ENCODE peak calls at places on chromosomes 5 and 9, in ten cellular contexts. Y is EL; T is ELR; M is NCI-H2081; C is T1000; S is stimulated activated CD4-positive, alpha-beta T cell treated with anti-CD3 and anti-CD28 coated beads, Interleukin-4, amount 100 ng/mL, for 4 hours; Q is Caki2; A is Peyer's patch; O is skeletal muscle cell; D is stimulated activated CD8-positive, alpha-beta memory T cell treated with anti-CD3 and anti-CD28 coated beads, Interleukin-7, amount 100 ng/mL, for 48 hours. I is an unnamed sample.

GRCh38 chr9:87481890-87482855 is 15.5 kb upstream of the DAPK1 start:
- DNase-seq in Y (no peak), T (no peak), M (no peak), C (no peak), S (no peak), Q (no peak), A (no peak), O (no peak), D (no peak), I (no peak)

GRCh38 chr5:57128325-57128724 is 45.5 kb upstream of the GPBP1 start:
- DNase-seq in Y (no peak), T (no peak), M (no peak), C (no peak), S (no peak), Q (no peak), A (no peak), O (no peak), D (no peak), I (no peak)

GRCh38 chr9:127291379-127291778 is 26.8 kb downstream of the GARNL3 start:
- DNase-seq in Y (no peak), T (no peak), M (no peak), C (no peak), S (no peak), Q (no peak), A (no peak), O (no peak), D (no peak), I (no peak)

GRCh38 chr5:139974661-139975060 is 68.4 kb downstream of the NRG2 start:
- DNase-seq in Y (no peak), T (peak), M (no peak), C (no peak), S (no peak), Q (no peak), A (no peak), O (no peak), D (no peak), I (no peak)

GRCh38 chr9:106697799-106698591 is 165.0 kb upstream of the ZNF462 start:
- DNase-seq in Y (peak), T (peak), M (peak), C (no peak), S (no peak), Q (no peak), A (peak), O (peak), D (no peak), I (peak)

GRCh38 chr5:132877938-132878337 is 4.5 kb downstream of the LEAP2 start:
- DNase-seq in Y (peak), T (peak), M (no peak), C (no peak), S (no peak), Q (peak), A (no peak), O (peak), D (no peak), I (peak)

GRCh38 chr5:150642567-150642927 is 2.1 kb downstream of the SYNPO start:
- DNase-seq in Y (peak), T (peak), M (no peak), C (peak), S (no peak), Q (peak), A (no peak), O (peak), D (no peak), I (peak)

GRCh38 chr5:16461026-16461425 is 4.6 kb downstream of the ZNF622 start:
- DNase-seq in Y (peak), T (peak), M (no peak), C (no peak), S (no peak), Q (no peak), A (no peak), O (no peak), D (no peak), I (no peak)

GRCh38 chr5:124888050-124888506 is 141.6 kb upstream of the ZNF608 start:
- DNase-seq in Y (no peak), T (no peak), M (peak), C (no peak), S (no peak), Q (peak), A (no peak), O (no peak), D (no peak), I (no peak)

GRCh38 chr5:160155017-160155725 is 35.9 kb upstream of the PWWP2A start:
- DNase-seq in Y (peak), T (no peak), M (no peak), C (no peak), S (no peak), Q (no peak), A (no peak), O (no peak), D (no peak), I (no peak)

GRCh38 chr5:112576298-112576925 is 157.3 kb upstream of the EPB41L4A start:
- DNase-seq in Y (no peak), T (no peak), M (no peak), C (no peak), S (no peak), Q (no peak), A (no peak), O (no peak), D (no peak), I (no peak)

I was measured in stomach.